ENCODE peak calls at places on chromosomes 2 and 18, in ten cellular contexts. J is HCT116, E is uterus, B is adrenal gland, L is body of pancreas, A is HepG2, H is NB4, F is ovary, G is spleen, I is A549. O is an unnamed sample.

GRCh38 chr2:235171511-235172130 is 219.8 kb downstream of the SH3BP4 start:
- DNase-seq in J (no peak), E (no peak), B (peak), L (no peak), A (no peak), H (no peak), F (no peak), G (no peak), I (peak), O (no peak)

GRCh38 chr18:23487738-23488625 is 15.3 kb upstream of the RMC1 start:
- DNase-seq in J (no peak), E (no peak), B (no peak), L (no peak), A (peak), H (no peak), F (no peak), G (peak), I (no peak), O (peak)

GRCh38 chr18:4125939-4126250 is 329.2 kb downstream of the DLGAP1 start:
- DNase-seq in J (no peak), E (no peak), B (no peak), L (no peak), A (no peak), H (no peak), F (no peak), G (no peak), I (no peak), O (no peak)

GRCh38 chr2:16135196-16135912 is 195.0 kb downstream of the MYCN start:
- DNase-seq in J (no peak), E (no peak), B (no peak), L (no peak), A (no peak), H (no peak), F (no peak), G (no peak), I (no peak), O (no peak)

GRCh38 chr2:173249661-173250641 is 104.7 kb upstream of the CDCA7 start:
- DNase-seq in J (no peak), E (no peak), B (no peak), L (no peak), A (no peak), H (no peak), F (no peak), G (no peak), I (no peak), O (no peak)

GRCh38 chr2:240956935-240957655 is 41.3 kb upstream of the SNED1 start:
- DNase-seq in J (no peak), E (no peak), B (peak), L (no peak), A (no peak), H (no peak), F (no peak), G (peak), I (no peak), O (no peak)

GRCh38 chr2:218083352-218083676 is 14.3 kb downstream of the RUFY4 start:
- DNase-seq in J (no peak), E (no peak), B (no peak), L (no peak), A (no peak), H (no peak), F (no peak), G (no peak), I (no peak), O (no peak)

GRCh38 chr2:231003186-231003585 is 7.3 kb downstream of the SPATA3 start:
- DNase-seq in J (no peak), E (no peak), B (no peak), L (no peak), A (no peak), H (no peak), F (no peak), G (no peak), I (no peak), O (no peak)

GRCh38 chr2:17416891-17417391 is 101.3 kb downstream of the RAD51AP2 start:
- DNase-seq in J (no peak), E (no peak), B (no peak), L (no peak), A (no peak), H (no peak), F (no peak), G (no peak), I (no peak), O (no peak)

GRCh38 chr2:172986040-172986439 is 89.6 kb upstream of the MAP3K20 start:
- DNase-seq in J (no peak), E (no peak), B (no peak), L (no peak), A (no peak), H (no peak), F (no peak), G (no peak), I (no peak), O (no peak)

GRCh38 chr2:124810132-124810531 is 785.0 kb downstream of the CNTNAP5 start:
- DNase-seq in J (no peak), E (no peak), B (no peak), L (peak), A (peak), H (peak), F (no peak), G (no peak), I (peak), O (no peak)

GRCh38 chr2:150572961-150573395 is 85.5 kb upstream of the RND3 start:
- DNase-seq in J (no peak), E (no peak), B (no peak), L (no peak), A (no peak), H (no peak), F (no peak), G (no peak), I (no peak), O (no peak)

GRCh38 chr2:200483729-200484198 is 26.1 kb downstream of the KCTD18 start:
- DNase-seq in J (peak), E (no peak), B (peak), L (peak), A (peak), H (peak), F (no peak), G (no peak), I (peak), O (peak)

GRCh38 chr2:39730685-39731302 is 48.3 kb downstream of the THUMPD2 start:
- DNase-seq in J (peak), E (no peak), B (no peak), L (no peak), A (peak), H (peak), F (no peak), G (no peak), I (peak), O (peak)

GRCh38 chr2:71863338-71863737 is 284.3 kb downstream of the CYP26B1 start:
- DNase-seq in J (no peak), E (no peak), B (no peak), L (no peak), A (no peak), H (no peak), F (no peak), G (no peak), I (no peak), O (no peak)

GRCh38 chr2:126664234-126664633 is 8.3 kb downstream of the GYPC start:
- DNase-seq in J (no peak), E (no peak), B (no peak), L (no peak), A (no peak), H (no peak), F (no peak), G (no peak), I (no peak), O (peak)

GRCh38 chr2:174059875-174060226 is 94.7 kb upstream of the SP3 start:
- DNase-seq in J (no peak), E (no peak), B (no peak), L (no peak), A (no peak), H (no peak), F (no peak), G (no peak), I (no peak), O (peak)

GRCh38 chr2:237886702-237887481 is 27.5 kb downstream of the RAMP1 start:
- DNase-seq in J (no peak), E (peak), B (peak), L (peak), A (no peak), H (no peak), F (peak), G (peak), I (no peak), O (no peak)

GRCh38 chr2:101617188-101617587 is 80.3 kb upstream of the MAP4K4 start:
- DNase-seq in J (no peak), E (no peak), B (no peak), L (no peak), A (peak), H (peak), F (no peak), G (no peak), I (no peak), O (no peak)

GRCh38 chr18:79302120-79302519 is 93.6 kb upstream of the NFATC1 start:
- DNase-seq in J (no peak), E (peak), B (no peak), L (no peak), A (no peak), H (peak), F (no peak), G (no peak), I (no peak), O (no peak)

GRCh38 chr2:203225423-203226039 is 13.3 kb upstream of the CYP20A1 start:
- DNase-seq in J (peak), E (no peak), B (no peak), L (peak), A (peak), H (peak), F (no peak), G (peak), I (peak), O (peak)

GRCh38 chr2:232838406-232838874 is 31.6 kb upstream of the SNORC start:
- DNase-seq in J (no peak), E (no peak), B (no peak), L (peak), A (peak), H (peak), F (no peak), G (peak), I (peak), O (peak)

GRCh38 chr18:64987096-64987495 is 763.7 kb upstream of the CDH7 start:
- DNase-seq in J (no peak), E (no peak), B (no peak), L (no peak), A (no peak), H (no peak), F (no peak), G (no peak), I (no peak), O (no peak)

GRCh38 chr18:64993695-64994094 is 757.1 kb upstream of the CDH7 start:
- DNase-seq in J (no peak), E (no peak), B (no peak), L (no peak), A (no peak), H (no peak), F (no peak), G (no peak), I (no peak), O (no peak)

GRCh38 chr18:64991102-64991501 is 759.7 kb upstream of the CDH7 start:
- DNase-seq in J (no peak), E (no peak), B (no peak), L (no peak), A (no peak), H (no peak), F (no peak), G (no peak), I (no peak), O (no peak)

GRCh38 chr18:64994370-64994769 is 756.4 kb upstream of the CDH7 start:
- DNase-seq in J (no peak), E (no peak), B (no peak), L (no peak), A (no peak), H (no peak), F (no peak), G (no peak), I (no peak), O (no peak)

DNA sequence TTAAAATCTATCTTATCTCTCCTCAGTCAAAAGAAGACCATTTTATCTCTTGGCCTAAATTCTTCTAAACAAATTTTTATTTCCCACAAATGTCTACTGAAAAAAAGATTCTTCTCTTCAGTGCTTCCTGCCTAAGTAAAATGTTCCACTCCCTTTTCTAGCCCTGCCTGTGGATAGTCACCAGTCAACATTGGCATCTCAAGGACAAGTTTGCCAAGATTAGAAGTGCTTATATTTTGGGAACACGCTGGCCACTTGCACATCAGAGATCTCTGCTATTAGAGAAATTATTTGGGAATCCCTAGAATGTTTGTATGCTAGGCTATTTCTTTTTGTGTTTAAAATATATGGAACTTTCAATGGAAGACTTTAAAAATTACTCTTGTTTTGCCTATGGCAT is 758.2 kb upstream of the CDH7 start:
- DNase-seq in J (no peak), E (no peak), B (no peak), L (no peak), A (no peak), H (no peak), F (no peak), G (no peak), I (no peak), O (no peak)
- TF ChIP-seq POLR2A in J (no peak), E (no peak), B (no peak), L (no peak), A (no peak), H (no peak), F (no peak), G (no peak), I (no peak), O (no peak)

DNA sequence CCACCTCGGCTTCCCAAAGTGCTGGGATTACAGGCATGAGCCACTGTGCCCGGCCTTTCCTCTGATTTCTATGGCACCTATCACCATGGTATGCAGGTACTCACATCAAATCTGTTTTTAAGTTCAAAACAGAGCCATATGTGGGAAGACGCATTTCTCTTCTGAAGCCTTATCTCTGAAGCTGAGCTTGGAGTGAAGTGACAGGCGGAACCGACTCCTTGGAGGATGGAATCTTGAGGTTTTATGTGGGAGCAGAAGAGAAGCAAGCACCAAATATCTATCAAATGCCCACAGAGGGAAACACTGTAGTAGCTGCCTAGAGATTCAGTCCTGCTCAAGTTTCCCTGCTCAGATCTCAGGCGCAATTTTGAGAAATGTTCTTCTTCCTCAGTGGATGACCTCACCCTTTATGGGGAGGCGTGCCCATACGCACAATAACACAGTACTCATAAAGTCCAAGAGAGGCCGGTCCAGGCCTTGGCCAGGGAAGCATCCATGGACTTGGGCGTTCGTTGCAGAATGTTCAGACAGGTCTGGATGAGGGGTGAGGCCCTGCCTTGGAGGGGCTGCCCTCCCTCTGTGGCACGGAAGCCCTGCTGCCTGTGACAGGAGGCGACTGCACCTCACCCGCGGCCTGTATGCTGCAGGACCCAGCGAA is 67.9 kb downstream of the HNRNPLL start:
- DNase-seq in J (no peak), E (peak), B (no peak), L (no peak), A (no peak), H (no peak), F (no peak), G (no peak), I (no peak), O (no peak)
- TF ChIP-seq POLR2A in J (no peak), E (peak), B (no peak), L (no peak), A (no peak), H (no peak), F (no peak), G (no peak), I (no peak), O (no peak)

GRCh38 chr2:27092696-27093429 is 6.3 kb downstream of the KHK start:
- DNase-seq in J (no peak), E (no peak), B (peak), L (no peak), A (peak), H (no peak), F (no peak), G (no peak), I (no peak), O (peak)
- TF ChIP-seq POLR2A in J (no peak), E (no peak), B (no peak), L (no peak), A (no peak), H (no peak), F (no peak), G (no peak), I (no peak), O (no peak)

DNA sequence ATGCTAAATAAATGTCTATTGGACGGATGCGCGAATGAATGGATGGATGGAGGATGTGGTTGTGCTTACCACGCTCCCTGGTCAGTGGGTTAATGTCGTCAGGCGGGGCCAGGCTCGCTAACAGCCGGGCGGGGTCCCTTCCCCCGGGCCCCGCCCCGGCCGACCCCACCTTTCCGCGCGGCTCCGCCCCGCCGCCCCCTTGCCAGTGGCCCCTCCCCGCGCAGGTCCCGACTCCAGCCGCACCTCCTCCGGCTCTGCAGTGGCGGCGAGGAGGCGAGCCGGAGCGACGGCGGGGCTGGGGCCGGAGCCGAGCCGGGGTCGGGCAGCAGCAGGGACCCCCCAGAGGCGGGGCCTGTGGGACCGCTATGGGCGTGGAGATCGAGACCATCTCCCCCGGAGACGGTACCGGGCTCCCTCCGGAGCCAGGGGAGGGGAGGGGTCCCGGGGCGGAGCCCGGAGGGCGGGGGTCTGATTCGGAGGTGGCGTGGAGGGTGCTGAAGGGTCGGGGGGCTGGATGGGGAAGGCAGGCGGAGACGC is at the start of gene FKBP1B:
- DNase-seq in J (peak), E (peak), B (peak), L (peak), A (peak), H (peak), F (peak), G (peak), I (peak), O (peak)
- TF ChIP-seq POLR2A in J (no peak), E (peak), B (no peak), L (peak), A (peak), H (no peak), F (no peak), G (no peak), I (peak), O (no peak)

GRCh38 chr2:61905372-61906186 is at the start of gene COMMD1:
- DNase-seq in J (no peak), E (peak), B (peak), L (peak), A (peak), H (peak), F (peak), G (peak), I (peak), O (peak)
- TF ChIP-seq POLR2A in J (peak), E (peak), B (peak), L (peak), A (peak), H (peak), F (peak), G (peak), I (peak), O (peak)

O was measured in erythroblast.